ENCODE peak calls at places on chromosomes 6 and 20, in nine cellular contexts. P is brain microvascular endothelial cell, Y is colonic mucosa, E is pancreas, H is GM12865, K is ovary, W is HL-60, D is HepG2, T is A673. U is an unnamed sample.
A peak's percentile ranks its signal among the peaks of the same experiment; 100 is the strongest.

GRCh38 chr6:13304580-13305255 is 23.6 kb downstream of the TBC1D7 start:
- DNase-seq in P (no peak), Y (no peak), E (no peak), H (peak; percentile 76), K (no peak), W (no peak), D (no peak), T (peak; percentile 36), U (no peak)

GRCh38 chr6:129981598-129981997 is 36.8 kb upstream of the L3MBTL3 start:
- DNase-seq in P (no peak), Y (no peak), E (no peak), H (peak; percentile 12), K (no peak), W (no peak), D (no peak), T (peak; percentile 44), U (no peak)

GRCh38 chr6:143755301-143755744 is 77.6 kb downstream of the PHACTR2 start:
- DNase-seq in P (peak; percentile 23), Y (peak; percentile 67), E (no peak), H (no peak), K (no peak), W (no peak), D (no peak), T (no peak), U (no peak)

GRCh38 chr6:31676904-31677303 is 4.0 kb downstream of the LY6G5C start:
- DNase-seq in P (no peak), Y (no peak), E (no peak), H (no peak), K (no peak), W (no peak), D (no peak), T (no peak), U (no peak)

GRCh38 chr20:37346232-37346525 is 239 bp downstream of the SRC start:
- DNase-seq in P (no peak), Y (no peak), E (no peak), H (no peak), K (no peak), W (no peak), D (no peak), T (no peak), U (no peak)

GRCh38 chr6:40038626-40039025 is 104.4 kb upstream of the MOCS1 start:
- DNase-seq in P (no peak), Y (no peak), E (no peak), H (no peak), K (no peak), W (no peak), D (no peak), T (no peak), U (peak; percentile 1)

GRCh38 chr20:40532103-40532502 is 156.9 kb downstream of the MAFB start:
- DNase-seq in P (peak; percentile 17), Y (no peak), E (no peak), H (peak; percentile 14), K (no peak), W (peak; percentile 47), D (peak; percentile 31), T (peak; percentile 35), U (peak; percentile 78)

GRCh38 chr20:57663681-57664451 is 43.6 kb upstream of the ZBP1 start:
- DNase-seq in P (no peak), Y (no peak), E (no peak), H (no peak), K (peak; percentile 10), W (no peak), D (no peak), T (no peak), U (no peak)

GRCh38 chr6:2877057-2877882 is 25.8 kb downstream of the SERPINB9 start:
- DNase-seq in P (peak; percentile 52), Y (peak; percentile 54), E (no peak), H (no peak), K (peak; percentile 68), W (no peak), D (peak; percentile 85), T (no peak), U (no peak)

GRCh38 chr6:102390541-102390940 is 997.0 kb downstream of the GRIK2 start:
- DNase-seq in P (no peak), Y (no peak), E (no peak), H (no peak), K (no peak), W (peak; percentile 3), D (no peak), T (no peak), U (no peak)

GRCh38 chr6:80165143-80165542 is 58.7 kb downstream of the BCKDHB start:
- DNase-seq in P (no peak), Y (no peak), E (no peak), H (peak; percentile 75), K (no peak), W (peak; percentile 79), D (no peak), T (no peak), U (no peak)

GRCh38 chr6:130841128-130841728 is 14.0 kb downstream of the SMLR1 start:
- DNase-seq in P (no peak), Y (no peak), E (no peak), H (no peak), K (no peak), W (no peak), D (no peak), T (no peak), U (no peak)

GRCh38 chr20:60510356-60510755 is 552.1 kb downstream of the CDH26 start:
- DNase-seq in P (no peak), Y (no peak), E (no peak), H (no peak), K (no peak), W (no peak), D (no peak), T (no peak), U (no peak)

GRCh38 chr6:5260111-5260620 is 584 bp downstream of the LYRM4 start:
- DNase-seq in P (peak; percentile 51), Y (peak; percentile 73), E (peak; percentile 70), H (peak; percentile 87), K (no peak), W (peak; percentile 79), D (peak; percentile 81), T (peak; percentile 68), U (peak; percentile 89)

GRCh38 chr6:159897603-159898002 is 6.8 kb downstream of the MAS1 start:
- DNase-seq in P (no peak), Y (no peak), E (no peak), H (no peak), K (no peak), W (no peak), D (no peak), T (no peak), U (no peak)

DNA sequence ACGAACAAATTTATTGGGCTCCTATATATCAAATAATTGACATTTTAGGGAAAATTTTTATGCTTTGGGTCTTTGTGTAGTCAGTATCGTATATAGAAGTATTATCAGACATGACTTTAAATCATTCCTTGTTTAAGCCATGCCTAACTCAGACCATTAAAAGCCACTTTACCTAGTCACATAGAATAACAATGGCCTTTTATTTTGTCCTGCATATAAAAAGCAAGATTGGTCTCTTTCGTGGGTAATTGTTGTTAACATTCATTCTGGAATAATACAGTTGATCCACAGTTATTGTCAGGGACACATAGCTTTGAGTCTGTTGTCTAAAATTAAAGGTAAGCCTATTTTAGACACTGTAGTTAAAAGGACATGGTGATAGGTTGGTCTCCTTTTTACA is 47.4 kb downstream of the PLEKHG1 start:
- DNase-seq in P (no peak), Y (no peak), E (no peak), H (no peak), K (no peak), W (no peak), D (no peak), T (no peak), U (no peak)
- H3K4me3 ChIP-seq in P (no peak overlapping the region), Y (no peak overlapping the region), E (no peak overlapping the region), H (no peak overlapping the region), K (no peak overlapping the region), W (no peak overlapping the region), D (no peak overlapping the region), T (no peak overlapping the region), U (no peak overlapping the region)

DNA sequence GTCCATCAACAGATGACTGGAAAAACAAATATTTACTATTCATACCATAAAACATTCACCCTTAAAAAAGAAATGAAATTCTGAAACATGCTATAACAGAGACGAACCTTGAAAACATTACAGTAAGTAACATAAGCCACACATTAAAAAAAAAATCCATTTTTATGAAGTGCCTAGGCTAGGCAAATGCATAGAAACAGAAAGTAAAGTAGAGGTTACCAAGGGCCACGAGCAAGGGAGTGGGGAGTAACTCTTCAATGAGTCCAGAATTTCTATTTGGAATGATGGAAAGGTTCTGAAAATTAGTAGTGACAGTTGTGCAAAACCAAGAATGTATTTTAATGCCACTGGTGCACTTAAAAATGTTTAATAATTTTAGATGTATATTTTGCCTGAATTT is 47.7 kb downstream of the STAU1 start:
- DNase-seq in P (no peak), Y (no peak), E (no peak), H (no peak), K (no peak), W (no peak), D (no peak), T (no peak), U (no peak)
- H3K4me3 ChIP-seq in P (no peak overlapping the region), Y (no peak overlapping the region), E (no peak overlapping the region), H (no peak overlapping the region), K (no peak overlapping the region), W (no peak overlapping the region), D (no peak overlapping the region), T (no peak overlapping the region), U (no peak overlapping the region)

DNA sequence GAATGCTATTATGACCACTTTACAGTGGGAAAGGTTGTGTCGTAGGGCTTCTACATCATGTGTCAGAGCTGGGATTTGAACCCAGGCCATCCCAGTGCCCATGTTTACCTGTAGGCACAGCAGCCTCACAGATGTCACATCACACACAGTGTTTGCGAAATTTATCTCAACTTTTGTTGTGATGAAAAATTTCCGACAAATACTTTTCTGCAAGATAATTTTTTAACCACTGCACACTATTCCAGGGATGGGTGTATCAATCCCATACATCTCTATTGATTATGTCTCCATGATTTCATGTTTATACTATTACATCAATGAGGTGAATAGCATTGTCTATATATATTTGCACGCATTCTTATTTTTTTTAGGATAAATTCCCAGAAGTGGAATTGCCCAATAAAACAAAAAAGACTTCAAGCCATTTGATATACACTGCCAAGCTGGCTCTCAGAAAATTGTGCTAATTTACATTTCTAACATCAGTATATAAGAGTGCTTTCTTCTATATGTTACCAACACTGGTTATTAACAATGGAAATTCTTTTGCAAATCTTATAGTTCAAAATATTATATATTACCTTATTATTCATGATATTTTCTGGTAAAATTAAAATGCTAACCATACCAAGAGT is 189.1 kb upstream of the ZNF217 start:
- DNase-seq in P (no peak), Y (no peak), E (no peak), H (no peak), K (no peak), W (no peak), D (no peak), T (no peak), U (no peak)
- H3K4me3 ChIP-seq in P (no peak overlapping the region), Y (no peak overlapping the region), E (no peak overlapping the region), H (no peak overlapping the region), K (no peak overlapping the region), W (no peak overlapping the region), D (no peak overlapping the region), T (no peak overlapping the region), U (no peak overlapping the region)

DNA sequence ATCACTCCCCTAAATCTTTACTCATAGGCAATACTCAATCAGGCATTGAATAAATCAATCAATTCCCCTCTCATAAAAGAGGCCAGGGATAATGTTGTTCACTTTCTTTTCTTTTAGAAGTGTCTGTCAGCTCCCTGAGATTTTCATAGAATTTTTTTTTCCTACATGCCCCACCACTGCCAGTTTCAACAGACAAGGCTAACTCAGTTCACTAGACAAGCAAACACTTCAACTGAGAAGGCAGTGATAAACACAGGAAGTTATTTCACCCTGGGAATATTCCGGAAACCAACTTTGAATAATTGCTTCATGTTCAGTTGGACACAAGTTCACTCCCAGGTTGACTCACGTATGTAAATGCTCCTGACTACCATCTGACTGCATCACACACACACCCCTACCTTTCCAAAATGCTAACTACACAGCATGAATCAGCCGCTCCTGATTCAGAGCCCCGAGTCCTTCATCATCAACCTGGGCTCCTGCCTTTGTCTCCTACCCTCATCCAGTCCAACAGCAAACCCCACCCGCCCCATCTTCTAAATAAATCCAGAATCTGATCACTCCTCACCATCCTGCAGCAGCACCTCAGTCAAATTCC is 143.9 kb downstream of the BCAS1 start:
- DNase-seq in P (peak; percentile 91), Y (peak; percentile 40), E (no peak), H (peak; percentile 95), K (no peak), W (peak; percentile 46), D (peak; percentile 98), T (peak; percentile 89), U (no peak)
- H3K4me3 ChIP-seq in P (no peak overlapping the region), Y (no peak overlapping the region), E (no peak overlapping the region), H (peak overlapping the region; percentile 38), K (no peak overlapping the region), W (no peak overlapping the region), D (no peak overlapping the region), T (no peak overlapping the region), U (no peak overlapping the region)